ENCODE peak calls at places on chromosomes 5 and 9, in four cellular contexts. X is cardiac muscle cell, G is breast epithelium, S is mucosa of descending colon. C is an unnamed sample.

GRCh38 chr5:148585988-148586387 is 68.3 kb downstream of the HTR4 start:
- DNase-seq in X (peak; percentile 2), G (no peak), S (no peak), C (no peak)

GRCh38 chr5:26487553-26487952 is 550.8 kb downstream of the CDH9 start:
- DNase-seq in X (no peak), G (no peak), S (no peak), C (no peak)

GRCh38 chr5:86118542-86118941 is 499.2 kb upstream of the COX7C start:
- DNase-seq in X (no peak), G (no peak), S (no peak), C (no peak)

GRCh38 chr5:138960145-138960692 is 85.1 kb upstream of the LRRTM2 start:
- DNase-seq in X (no peak), G (no peak), S (no peak), C (no peak)

GRCh38 chr5:158560170-158560569 is 539.5 kb downstream of the EBF1 start:
- DNase-seq in X (peak; percentile 6), G (no peak), S (no peak), C (peak; percentile 22)

GRCh38 chr5:147578228-147579024 is 68.6 kb upstream of the DPYSL3 start:
- DNase-seq in X (peak; percentile 82), G (no peak), S (no peak), C (no peak)

GRCh38 chr5:66646570-66646969 is 50.4 kb downstream of the MAST4 start:
- DNase-seq in X (peak; percentile 54), G (no peak), S (no peak), C (no peak)

GRCh38 chr9:91515074-91515687 is 91.5 kb upstream of the NFIL3 start:
- DNase-seq in X (peak; percentile 92), G (no peak), S (no peak), C (peak; percentile 58)

GRCh38 chr5:92909545-92909962 is 671.5 kb downstream of the NR2F1-AS1 start:
- DNase-seq in X (peak; percentile 57), G (no peak), S (no peak), C (peak; percentile 19)

GRCh38 chr5:35087971-35088370 is 40.2 kb upstream of the AGXT2 start:
- DNase-seq in X (peak; percentile 5), G (no peak), S (no peak), C (peak; percentile 46)

GRCh38 chr5:10317825-10318682 is 10.4 kb upstream of the CMBL start:
- DNase-seq in X (no peak), G (no peak), S (no peak), C (no peak)

GRCh38 chr5:32508806-32509805 is 64.6 kb upstream of the ZFR start:
- DNase-seq in X (peak; percentile 6), G (no peak), S (no peak), C (peak; percentile 24)

GRCh38 chr5:93226202-93226735 is 354.8 kb downstream of the NR2F1-AS1 start:
- DNase-seq in X (no peak), G (no peak), S (no peak), C (no peak)

GRCh38 chr9:108568093-108568492 is 287.7 kb downstream of the ACTL7B start:
- DNase-seq in X (no peak), G (no peak), S (no peak), C (no peak)

GRCh38 chr5:116441223-116441622 is 133.4 kb downstream of the SEMA6A start:
- DNase-seq in X (no peak), G (no peak), S (no peak), C (no peak)

GRCh38 chr5:69265931-69266330 is 31.2 kb downstream of the CDK7 start:
- DNase-seq in X (no peak), G (no peak), S (no peak), C (no peak)

GRCh38 chr9:133280387-133280786 is 5.4 kb upstream of the ABO start:
- DNase-seq in X (no peak), G (no peak), S (no peak), C (no peak)

GRCh38 chr5:134143964-134144941 is 29.8 kb downstream of the TCF7 start:
- DNase-seq in X (no peak), G (peak; percentile 12), S (peak; percentile 31), C (no peak)

GRCh38 chr5:100950975-100951374 is 47.9 kb upstream of the ST8SIA4 start:
- DNase-seq in X (no peak), G (no peak), S (no peak), C (no peak)

GRCh38 chr5:10489810-10490426 is 48.2 kb downstream of the ROPN1L start:
- DNase-seq in X (no peak), G (no peak), S (no peak), C (no peak)

GRCh38 chr5:15266841-15267240 is 233.1 kb upstream of the FBXL7 start:
- DNase-seq in X (no peak), G (no peak), S (no peak), C (no peak)

GRCh38 chr5:10555134-10555733 is 8.6 kb upstream of the ANKRD33B start:
- DNase-seq in X (no peak), G (no peak), S (peak; percentile 16), C (peak; percentile 98)

GRCh38 chr5:167208911-167209310 is 1082.5 kb upstream of the WWC1 start:
- DNase-seq in X (peak; percentile 5), G (no peak), S (no peak), C (no peak)

GRCh38 chr5:61603211-61603908 is 271.3 kb downstream of the ZSWIM6 start:
- DNase-seq in X (no peak), G (no peak), S (no peak), C (peak; percentile 63)

GRCh38 chr9:130780865-130781504 is 54.1 kb upstream of the ABL1 start:
- DNase-seq in X (peak; percentile 99), G (no peak), S (no peak), C (peak; percentile 82)

GRCh38 chr9:130782883-130783537 is 52.0 kb upstream of the ABL1 start:
- DNase-seq in X (peak; percentile 31), G (no peak), S (no peak), C (no peak)

GRCh38 chr9:130785053-130785452 is 50.0 kb upstream of the ABL1 start:
- DNase-seq in X (no peak), G (no peak), S (no peak), C (no peak)

GRCh38 chr9:130779153-130779855 is 55.8 kb upstream of the ABL1 start:
- DNase-seq in X (no peak), G (no peak), S (no peak), C (peak; percentile 28)

DNA sequence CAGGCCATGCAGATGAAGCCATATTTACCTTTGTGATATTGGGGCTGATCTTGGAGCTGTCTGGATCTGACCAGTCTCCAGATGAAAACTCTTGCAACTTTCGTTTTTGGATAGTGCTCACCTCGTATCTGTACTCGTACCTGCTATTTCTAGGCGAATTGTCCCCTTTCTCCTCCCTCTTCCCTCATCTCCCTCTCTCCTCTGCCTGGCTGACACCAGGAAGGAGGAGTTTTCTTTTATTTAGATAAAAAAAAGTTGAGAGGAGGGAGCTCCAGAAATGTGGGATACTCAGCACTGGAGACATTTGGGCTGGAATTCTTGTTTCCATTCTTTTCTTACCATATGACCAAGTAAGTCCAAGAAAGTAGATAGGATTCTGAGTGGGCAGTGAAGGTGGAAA is 54.6 kb upstream of the ABL1 start:
- DNase-seq in X (no peak), G (no peak), S (no peak), C (no peak)
- H3K4me3 ChIP-seq in X (no peak overlapping the region), G (peak overlapping the region; percentile 31), S (no peak overlapping the region), C (peak overlapping the region; percentile 32)

GRCh38 chr5:23445573-23445972 is 61.8 kb upstream of the PRDM9 start:
- DNase-seq in X (peak; percentile 48), G (no peak), S (no peak), C (no peak)

GRCh38 chr5:23448627-23449026 is 58.8 kb upstream of the PRDM9 start:
- DNase-seq in X (no peak), G (no peak), S (no peak), C (no peak)

GRCh38 chr5:23451156-23451555 is 56.3 kb upstream of the PRDM9 start:
- DNase-seq in X (no peak), G (no peak), S (no peak), C (no peak)

GRCh38 chr5:23446436-23446835 is 61.0 kb upstream of the PRDM9 start:
- DNase-seq in X (peak; percentile 84), G (no peak), S (no peak), C (peak; percentile 30)

DNA sequence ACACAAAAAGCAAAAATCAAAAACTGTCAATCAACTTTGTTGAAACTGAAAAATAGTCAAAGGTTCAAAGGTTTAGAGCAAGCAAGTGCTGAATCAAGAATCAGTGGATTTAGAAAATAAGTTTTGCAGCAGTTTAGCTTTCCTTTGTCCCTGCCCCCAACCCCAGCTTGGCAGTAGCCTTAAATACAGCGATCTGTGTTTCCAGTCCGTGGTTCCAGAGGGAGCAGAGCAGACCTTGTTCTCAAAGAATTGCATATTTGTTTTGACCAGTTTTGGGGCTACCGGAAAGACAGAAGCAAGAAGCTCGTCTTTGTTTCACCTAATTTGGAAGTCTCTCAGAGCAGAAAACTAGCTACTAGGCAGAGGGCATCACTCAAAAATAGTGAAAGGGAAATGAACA is 57.2 kb upstream of the PRDM9 start:
- DNase-seq in X (peak; percentile 7), G (no peak), S (no peak), C (no peak)
- H3K9me3 ChIP-seq in X (no peaks in the 10 kb centered on the region), G (no peaks in the 10 kb centered on the region), S (peaks cover 6% of the 10 kb centered on the region), C (no peaks in the 10 kb centered on the region)

GRCh38 chr9:113269871-113270270 is 5.5 kb downstream of the CDC26 start:
- DNase-seq in X (no peak), G (no peak), S (no peak), C (no peak)

GRCh38 chr9:113267911-113268563 is 7.3 kb downstream of the CDC26 start:
- DNase-seq in X (no peak), G (no peak), S (no peak), C (no peak)

GRCh38 chr9:113274474-113275146 is 762 bp downstream of the CDC26 start:
- DNase-seq in X (peak; percentile 70), G (no peak), S (no peak), C (no peak)

GRCh38 chr9:113269355-113269754 is 6.0 kb downstream of the CDC26 start:
- DNase-seq in X (no peak), G (no peak), S (no peak), C (no peak)
- H3K36me3 ChIP-seq in X (peaks cover 36% of the 10 kb centered on the region), G (no peaks in the 10 kb centered on the region), S (peaks cover 3% of the 10 kb centered on the region), C (peaks cover 60% of the 10 kb centered on the region)

GRCh38 chr9:89781838-89782237 is 177.0 kb downstream of the GADD45G start:
- DNase-seq in X (no peak), G (no peak), S (no peak), C (peak; percentile 26)
- H3K4me3 ChIP-seq in X (no peak overlapping the region), G (no peak overlapping the region), S (no peak overlapping the region), C (no peak overlapping the region)

GRCh38 chr5:77957-78804 is 13.8 kb upstream of the PLEKHG4B start:
- DNase-seq in X (peak; percentile 20), G (no peak), S (no peak), C (peak; percentile 42)
- H3K9me3 ChIP-seq in X (no peaks in the 10 kb centered on the region), G (no peaks in the 10 kb centered on the region), S (no peaks in the 10 kb centered on the region), C (no peaks in the 10 kb centered on the region)

C was measured in MG63.